ENCODE peak calls at places on chromosome 5, in seven cellular contexts. I is GM23338, L is NT2/D1, T is cardiac muscle cell, V is GM23248, Q is keratinocyte, U is RWPE2. W is an unnamed sample.

GRCh38 chr5:131242728-131243255 is 21.1 kb upstream of the CDC42SE2 start:
- DNase-seq in L (no peak), U (no peak), T (no peak), Q (no peak), I (no peak), V (peak; percentile 88), W (no peak)

GRCh38 chr5:126448720-126449119 is 25.5 kb downstream of the GRAMD2B start:
- DNase-seq in V (no peak), Q (no peak), I (no peak), T (no peak), L (no peak), U (no peak), W (no peak)

GRCh38 chr5:86917117-86917579 is 299.4 kb downstream of the COX7C start:
- DNase-seq in L (no peak), V (peak; percentile 69), U (no peak), T (peak; percentile 78), Q (no peak), I (peak; percentile 81), W (peak; percentile 43)

GRCh38 chr5:154740483-154740882 is 14.7 kb upstream of the LARP1 start:
- DNase-seq in T (no peak), L (no peak), I (no peak), V (peak; percentile 60), Q (no peak), U (no peak), W (no peak)

GRCh38 chr5:90548069-90548593 is 10.5 kb upstream of the ADGRV1 start:
- DNase-seq in T (peak; percentile 16), L (no peak), I (peak; percentile 32), V (no peak), U (no peak), Q (no peak), W (no peak)

GRCh38 chr5:126354857-126355731 is 68.1 kb upstream of the GRAMD2B start:
- DNase-seq in V (no peak), U (no peak), Q (no peak), T (no peak), L (no peak), I (no peak), W (no peak)

GRCh38 chr5:74361406-74362358 is 278.8 kb downstream of the ENC1 start:
- DNase-seq in L (no peak), I (no peak), Q (no peak), U (no peak), T (no peak), V (no peak), W (no peak)

GRCh38 chr5:178442361-178443256 is 147.6 kb downstream of the COL23A1 start:
- DNase-seq in I (no peak), U (no peak), Q (no peak), T (no peak), V (no peak), L (no peak), W (no peak)

GRCh38 chr5:120803282-120803681 is 339.2 kb downstream of the PRR16 start:
- DNase-seq in L (no peak), Q (no peak), U (no peak), V (peak; percentile 63), I (peak; percentile 44), T (no peak), W (no peak)

GRCh38 chr5:73674669-73675004 is 48.6 kb downstream of the ARHGEF28 start:
- DNase-seq in T (no peak), U (no peak), V (peak; percentile 34), Q (no peak), L (no peak), I (no peak), W (no peak)

GRCh38 chr5:10099548-10099947 is 150.1 kb downstream of the ATPSCKMT start:
- DNase-seq in V (no peak), Q (no peak), L (no peak), I (peak; percentile 7), U (no peak), T (no peak), W (no peak)

GRCh38 chr5:50595199-50595598 is 71.2 kb upstream of the PARP8 start:
- DNase-seq in T (no peak), I (no peak), U (no peak), L (no peak), V (peak; percentile 88), Q (peak; percentile 33), W (no peak)

GRCh38 chr5:37435261-37435660 is 56.1 kb downstream of the WDR70 start:
- DNase-seq in I (no peak), L (no peak), T (no peak), U (no peak), Q (no peak), V (peak; percentile 40), W (no peak)

GRCh38 chr5:150556859-150557506 is 49.1 kb downstream of the NDST1 start:
- DNase-seq in U (no peak), I (no peak), V (peak; percentile 18), L (no peak), Q (no peak), T (no peak), W (no peak)

GRCh38 chr5:45385321-45386058 is 310.7 kb downstream of the HCN1 start:
- DNase-seq in Q (no peak), L (no peak), I (no peak), V (no peak), U (peak; percentile 52), T (no peak), W (no peak)

GRCh38 chr5:132962429-132962928 is 955 bp downstream of the AFF4 start:
- DNase-seq in I (peak; percentile 62), L (no peak), U (no peak), Q (no peak), T (peak; percentile 67), V (peak; percentile 84), W (no peak)

GRCh38 chr5:116452774-116453368 is 121.8 kb downstream of the SEMA6A start:
- DNase-seq in L (no peak), U (no peak), V (no peak), T (no peak), I (no peak), Q (no peak), W (no peak)

GRCh38 chr5:172533399-172534228 is 79.3 kb upstream of the SH3PXD2B start:
- DNase-seq in Q (no peak), V (no peak), U (no peak), T (no peak), I (no peak), L (no peak), W (no peak)

GRCh38 chr5:78025540-78025939 is 249.4 kb upstream of the TBCA start:
- DNase-seq in Q (no peak), U (no peak), T (no peak), L (no peak), V (no peak), I (peak; percentile 65), W (no peak)

GRCh38 chr5:138463335-138464017 is 1.8 kb upstream of the EGR1 start:
- DNase-seq in U (no peak), Q (no peak), I (peak; percentile 51), L (no peak), V (peak; percentile 59), T (no peak), W (no peak)

GRCh38 chr5:157463081-157463480 is 3.1 kb downstream of the NIPAL4 start:
- DNase-seq in U (peak; percentile 56), T (no peak), L (no peak), I (no peak), V (peak; percentile 54), Q (no peak), W (no peak)

GRCh38 chr5:157463621-157464407 is 3.8 kb downstream of the NIPAL4 start:
- DNase-seq in T (no peak), U (peak; percentile 7), Q (peak; percentile 87), I (no peak), L (no peak), V (peak; percentile 70), W (no peak)

GRCh38 chr5:157468293-157468965 is 8.4 kb downstream of the NIPAL4 start:
- DNase-seq in U (no peak), Q (no peak), T (no peak), I (no peak), L (no peak), V (no peak), W (no peak)

GRCh38 chr5:157460921-157461792 is 1.1 kb downstream of the NIPAL4 start:
- DNase-seq in T (no peak), I (no peak), U (peak; percentile 59), Q (no peak), V (no peak), L (no peak), W (no peak)

GRCh38 chr5:157464518-157465171 is 4.6 kb downstream of the NIPAL4 start:
- DNase-seq in Q (peak; percentile 96), T (no peak), V (peak; percentile 96), U (peak; percentile 87), I (peak; percentile 41), L (peak; percentile 39), W (no peak)
- H3K4me3 ChIP-seq in Q (peak overlapping the region; percentile 18), T (no peak overlapping the region), V (no peak overlapping the region), U (no peak overlapping the region), I (no peak overlapping the region), L (no peak overlapping the region), W (no peak overlapping the region)

DNA sequence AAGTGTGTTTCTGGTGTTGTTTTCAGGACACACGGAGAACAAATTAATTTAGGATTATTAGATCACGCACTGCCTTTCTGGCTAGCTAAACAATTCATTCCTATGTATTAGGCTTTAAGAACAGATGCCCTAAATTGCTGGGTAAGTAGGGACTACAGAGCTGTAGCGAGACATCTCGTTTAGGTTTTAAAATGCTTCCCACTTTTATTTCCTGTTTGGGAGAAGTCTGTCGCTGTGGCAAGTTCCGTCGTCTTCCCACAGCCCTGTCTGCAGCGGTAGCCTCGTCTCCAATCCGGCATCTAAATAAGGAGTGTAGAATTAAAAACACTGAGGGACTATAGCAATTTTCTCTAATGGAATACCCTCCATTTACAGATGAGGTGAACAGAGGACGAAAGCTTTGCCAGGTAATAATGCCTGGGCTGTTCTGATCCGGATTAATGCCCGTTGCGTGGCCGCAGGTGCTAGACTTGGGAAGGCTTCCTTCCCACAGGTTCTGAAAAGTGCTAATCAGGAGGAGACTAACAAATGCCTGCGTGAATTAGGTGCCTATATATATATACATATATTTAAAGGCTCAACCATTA is 1.3 kb upstream of the TRIM36 start:
- DNase-seq in I (peak; percentile 21), Q (no peak), V (peak; percentile 8), L (no peak), U (no peak), T (no peak), W (no peak)
- H3K4me3 ChIP-seq in I (peak overlapping the region; percentile 96), Q (peak overlapping the region; percentile 61), V (peak overlapping the region; percentile 84), L (peak overlapping the region; percentile 45), U (no peak overlapping the region), T (peak overlapping the region; percentile 65), W (no peak overlapping the region)

GRCh38 chr5:58455495-58455894 is 4.4 kb downstream of the PLK2 start:
- DNase-seq in U (no peak), Q (no peak), T (no peak), L (no peak), V (no peak), I (no peak), W (no peak)
- H3K4me3 ChIP-seq in U (no peak overlapping the region), Q (peak overlapping the region; percentile 100), T (no peak overlapping the region), L (no peak overlapping the region), V (peak overlapping the region; percentile 98), I (no peak overlapping the region), W (no peak overlapping the region)

GRCh38 chr5:7872517-7873149 is 3.7 kb downstream of the MTRR start:
- DNase-seq in L (no peak), V (peak; percentile 47), I (no peak), U (no peak), Q (no peak), T (no peak), W (no peak)

GRCh38 chr5:7868773-7869473 is at the start of the genes FASTKD3 and MTRR:
- DNase-seq in I (peak; percentile 96), V (peak; percentile 98), U (peak; percentile 95), Q (peak; percentile 42), T (peak; percentile 96), L (peak; percentile 69), W (peak; percentile 87)

GRCh38 chr5:7873216-7873615 is 4.3 kb downstream of the MTRR start:
- DNase-seq in U (no peak), Q (no peak), I (no peak), T (no peak), L (no peak), V (no peak), W (peak; percentile 56)

GRCh38 chr5:7869474-7870136 is 657 bp downstream of the MTRR start:
- DNase-seq in U (no peak), I (peak; percentile 19), Q (no peak), T (peak; percentile 19), L (no peak), V (peak; percentile 69), W (peak; percentile 34)

GRCh38 chr5:7871560-7872113 is 2.7 kb downstream of the MTRR start:
- DNase-seq in L (no peak), Q (no peak), U (no peak), I (no peak), V (no peak), T (no peak), W (no peak)
- H3K4me3 ChIP-seq in L (no peak overlapping the region), Q (no peak overlapping the region), U (no peak overlapping the region), I (no peak overlapping the region), V (no peak overlapping the region), T (no peak overlapping the region), W (no peak overlapping the region)

W was measured in CD4-positive, alpha-beta memory T cell.